ENCODE peak calls at places on chromosomes 11 and 22, in four cellular contexts. F, E, V and G are unnamed samples.

GRCh38 chr22:26442086-26442756 is 13.2 kb downstream of the ASPHD2 start:
- DNase-seq in F (no peak), E (no peak), V (no peak), G (no peak)

GRCh38 chr11:111312076-111312475 is 13.7 kb downstream of the POU2AF3 start:
- DNase-seq in F (no peak), E (no peak), V (no peak), G (no peak)

GRCh38 chr11:114326151-114326550 is 30.0 kb downstream of the NNMT start:
- DNase-seq in F (no peak), E (no peak), V (no peak), G (no peak)

GRCh38 chr11:102469196-102469821 is 16.7 kb upstream of the TMEM123 start:
- DNase-seq in F (no peak), E (peak), V (no peak), G (no peak)

GRCh38 chr22:19998232-19998951 is 18.2 kb downstream of the ARVCF start:
- DNase-seq in F (no peak), E (no peak), V (no peak), G (no peak)

GRCh38 chr22:39170825-39171622 is 18.5 kb upstream of the CBX7 start:
- DNase-seq in F (peak), E (peak), V (peak), G (peak)

GRCh38 chr22:45444168-45444567 is 30.7 kb downstream of the RIBC2 start:
- DNase-seq in F (no peak), E (no peak), V (no peak), G (no peak)

GRCh38 chr11:27291302-27291889 is 71.6 kb downstream of the CCDC34 start:
- DNase-seq in F (no peak), E (no peak), V (no peak), G (peak)

GRCh38 chr11:108654994-108655631 is 9.8 kb upstream of the DDX10 start:
- DNase-seq in F (peak), E (peak), V (no peak), G (no peak)

GRCh38 chr11:8221917-8222316 is 41.8 kb downstream of the LMO1 start:
- DNase-seq in F (no peak), E (no peak), V (no peak), G (no peak)

GRCh38 chr11:69162505-69162904 is 6.8 kb downstream of the SMIM38 start:
- DNase-seq in F (no peak), E (no peak), V (no peak), G (no peak)

GRCh38 chr22:46044718-46045458 is 67.9 kb upstream of the WNT7B start:
- DNase-seq in F (no peak), E (no peak), V (no peak), G (no peak)

GRCh38 chr11:133928628-133929059 is 28.1 kb downstream of the IGSF9B start:
- DNase-seq in F (no peak), E (no peak), V (no peak), G (peak)

GRCh38 chr11:69075421-69076128 is 26.8 kb downstream of the TPCN2 start:
- DNase-seq in F (no peak), E (peak), V (no peak), G (no peak)

GRCh38 chr11:66243816-66244215 is 24.6 kb upstream of the RAB1B start:
- DNase-seq in F (no peak), E (no peak), V (no peak), G (no peak)

GRCh38 chr11:1384206-1384965 is 5.3 kb upstream of the BRSK2 start:
- DNase-seq in F (no peak), E (no peak), V (no peak), G (no peak)

GRCh38 chr22:19737846-19738663 is 14.7 kb downstream of the GP1BB start:
- DNase-seq in F (no peak), E (no peak), V (no peak), G (no peak)

GRCh38 chr22:42178910-42179495 is 48.4 kb upstream of the CYP2D6 start:
- DNase-seq in F (no peak), E (no peak), V (no peak), G (no peak)

GRCh38 chr11:102989379-102990047 is 34.0 kb upstream of the MMP13 start:
- DNase-seq in F (no peak), E (no peak), V (no peak), G (no peak)

GRCh38 chr11:67048515-67048914 is 8.1 kb upstream of the RHOD start:
- DNase-seq in F (no peak), E (no peak), V (no peak), G (no peak)

GRCh38 chr22:39907035-39907434 is 6.2 kb downstream of the GRAP2 start:
- DNase-seq in F (no peak), E (no peak), V (no peak), G (no peak)

GRCh38 chr22:40039482-40039881 is 44.7 kb downstream of the FAM83F start:
- DNase-seq in F (no peak), E (no peak), V (no peak), G (no peak)

GRCh38 chr22:38314140-38314991 is 2.9 kb downstream of the CSNK1E start:
- DNase-seq in F (no peak), E (peak), V (no peak), G (no peak)

GRCh38 chr11:66823700-66824099 is 19.5 kb upstream of the RCE1 start:
- DNase-seq in F (no peak), E (no peak), V (no peak), G (no peak)

GRCh38 chr11:1824221-1825038 is 10.4 kb upstream of the SYT8 start:
- DNase-seq in F (no peak), E (no peak), V (no peak), G (no peak)

GRCh38 chr22:38824587-38824986 is 19.2 kb downstream of the NPTXR start:
- DNase-seq in F (peak), E (peak), V (no peak), G (peak)

GRCh38 chr11:58577441-58578135 is 1.3 kb upstream of the ZFP91 start:
- DNase-seq in F (peak), E (peak), V (peak), G (peak)

GRCh38 chr22:36409911-36410756 is 22.4 kb upstream of the MYH9 start:
- DNase-seq in F (peak), E (peak), V (peak), G (peak)

GRCh38 chr11:83782329-83782728 is 496.2 kb upstream of the CCDC90B start:
- DNase-seq in F (no peak), E (no peak), V (no peak), G (no peak)

GRCh38 chr11:82533628-82534353 is 199.9 kb downstream of the FAM181B start:
- DNase-seq in F (no peak), E (no peak), V (no peak), G (peak)

GRCh38 chr11:116827461-116827860 is 2.2 kb upstream of the APOC3 start:
- DNase-seq in F (no peak), E (no peak), V (no peak), G (no peak)

GRCh38 chr11:128765571-128766530 is 72.0 kb downstream of the FLI1 start:
- DNase-seq in F (no peak), E (peak), V (no peak), G (no peak)

GRCh38 chr11:13276852-13277718 is 505 bp upstream of the BMAL1 start:
- DNase-seq in F (peak), E (peak), V (peak), G (peak)

GRCh38 chr11:11579012-11579755 is 42.6 kb downstream of the GALNT18 start:
- DNase-seq in F (no peak), E (no peak), V (no peak), G (no peak)

GRCh38 chr11:37942081-37942480 is 1344.0 kb upstream of the RAG2 start:
- DNase-seq in F (no peak), E (no peak), V (no peak), G (no peak)

GRCh38 chr11:69746140-69746539 is 29.0 kb downstream of the FGF4 start:
- DNase-seq in F (no peak), E (no peak), V (no peak), G (no peak)

GRCh38 chr11:11422291-11423128 is 69.5 kb upstream of the CSNK2A3 start:
- DNase-seq in F (no peak), E (no peak), V (no peak), G (peak)

GRCh38 chr11:38182126-38182907 is 1584.3 kb upstream of the RAG2 start:
- DNase-seq in F (no peak), E (peak), V (no peak), G (no peak)

GRCh38 chr11:67435727-67436458 is 1.6 kb downstream of the PTPRCAP start:
- DNase-seq in F (no peak), E (no peak), V (no peak), G (no peak)

GRCh38 chr11:15911377-15912044 is 444.8 kb downstream of the SOX6 start:
- DNase-seq in F (no peak), E (peak), V (no peak), G (no peak)